ENCODE peak calls at places on chromosomes 12 and 14, in four cellular contexts. G, P, V and K are unnamed samples.

GRCh38 chr12:131894981-131895639 is 688 bp downstream of the ULK1 start:
- DNase-seq in G (no peak), P (peak; percentile 68), V (peak; percentile 79), K (no peak)

GRCh38 chr14:21454843-21455550 is 926 bp downstream of the CHD8 start:
- DNase-seq in G (no peak), P (peak; percentile 21), V (no peak), K (peak; percentile 21)

GRCh38 chr14:102184678-102185040 is 45.0 kb downstream of the WDR20 start:
- DNase-seq in G (no peak), P (no peak), V (peak; percentile 41), K (no peak)

GRCh38 chr12:2637371-2637770 is 157.4 kb upstream of the FKBP4 start:
- DNase-seq in G (no peak), P (no peak), V (peak; percentile 34), K (no peak)

GRCh38 chr12:120842595-120842994 is 61.6 kb downstream of the SPPL3 start:
- DNase-seq in G (no peak), P (no peak), V (no peak), K (no peak)

GRCh38 chr12:41681898-41682297 is 462.8 kb downstream of the GXYLT1 start:
- DNase-seq in G (no peak), P (peak; percentile 87), V (peak; percentile 66), K (peak; percentile 7)

GRCh38 chr12:114913871-114914801 is 230.2 kb upstream of the TBX3 start:
- DNase-seq in G (no peak), P (no peak), V (peak; percentile 33), K (no peak)

GRCh38 chr12:76250256-76250655 is 98.0 kb downstream of the BBS10 start:
- DNase-seq in G (no peak), P (no peak), V (peak; percentile 49), K (no peak)

GRCh38 chr12:44771485-44771884 is 104.6 kb downstream of the NELL2 start:
- DNase-seq in G (no peak), P (no peak), V (no peak), K (no peak)

GRCh38 chr12:12133259-12133658 is 62.5 kb downstream of the BCL2L14 start:
- DNase-seq in G (no peak), P (no peak), V (no peak), K (no peak)